ENCODE peak calls at places on chromosomes 4 and X, in five cellular contexts. X, T, Y, G and M are unnamed samples.

GRCh38 chr4:1746265-1746691 is 25.0 kb downstream of the TACC3 start:
- DNase-seq in Y (no peak), X (peak), G (peak), T (peak), M (peak)

GRCh38 chr4:37904824-37905223 is 13.9 kb downstream of the TBC1D1 start:
- DNase-seq in G (no peak), X (no peak), Y (no peak), T (no peak), M (no peak)

GRCh38 chr4:64713256-64713840 is 304.1 kb upstream of the TECRL start:
- DNase-seq in X (peak), T (no peak), G (no peak), Y (peak), M (peak)

GRCh38 chr4:133154725-133155124 is 5.6 kb downstream of the PCDH10 start:
- DNase-seq in Y (no peak), T (no peak), G (no peak), X (peak), M (peak)

GRCh38 chr4:112172180-112172579 is 26.9 kb downstream of the FAM241A start:
- DNase-seq in X (no peak), G (no peak), Y (no peak), T (no peak), M (no peak)

GRCh38 chr4:74671074-74671698 is 123.1 kb downstream of the BTC start:
- DNase-seq in Y (peak), T (no peak), G (no peak), X (peak), M (peak)

GRCh38 chrX:20217279-20217678 is 49.4 kb downstream of the RPS6KA3 start:
- DNase-seq in X (peak), G (no peak), T (no peak), Y (peak), M (peak)

GRCh38 chrX:30906726-30907125 is 17.7 kb upstream of the TAB3 start:
- DNase-seq in Y (no peak), T (no peak), G (no peak), X (peak), M (peak)

GRCh38 chrX:150781711-150782110 is 88.5 kb downstream of the MTMR1 start:
- DNase-seq in T (no peak), X (no peak), Y (no peak), G (no peak), M (no peak)

GRCh38 chr4:159950707-159951106 is 847.8 kb downstream of the RAPGEF2 start:
- DNase-seq in G (no peak), Y (no peak), X (no peak), T (no peak), M (no peak)

GRCh38 chrX:110743679-110744340 is 51.8 kb downstream of the CHRDL1 start:
- DNase-seq in X (peak), Y (no peak), G (no peak), T (no peak), M (no peak)

GRCh38 chr4:7844247-7844991 is 95.2 kb downstream of the AFAP1 start:
- DNase-seq in X (peak), T (peak), Y (peak), G (peak), M (peak)

GRCh38 chr4:179399054-179399782 is 1957.0 kb upstream of the AGA start:
- DNase-seq in X (no peak), G (no peak), T (no peak), Y (no peak), M (no peak)

GRCh38 chr4:3476341-3476747 is 13.2 kb downstream of the DOK7 start:
- DNase-seq in Y (no peak), G (peak), X (no peak), T (no peak), M (no peak)

GRCh38 chrX:110082156-110082555 is 79.2 kb downstream of the TMEM164 start:
- DNase-seq in Y (peak), T (no peak), G (no peak), X (peak), M (peak)

GRCh38 chr4:150329338-150329737 is 251.1 kb downstream of the DCLK2 start:
- DNase-seq in X (no peak), Y (no peak), T (no peak), G (no peak), M (no peak)

GRCh38 chrX:145715641-145716138 is 101.9 kb upstream of the SLITRK2 start:
- DNase-seq in G (no peak), T (no peak), Y (no peak), X (no peak), M (no peak)

GRCh38 chr4:138406881-138407280 is 164.7 kb upstream of the SLC7A11 start:
- DNase-seq in Y (peak), G (no peak), T (peak), X (peak), M (no peak)

GRCh38 chrX:1481636-1482529 is 29.2 kb upstream of the ASMTL start:
- DNase-seq in Y (peak), T (peak), X (peak), G (peak), M (peak)

GRCh38 chr4:47251363-47252135 is 212.0 kb downstream of the COMMD8 start:
- DNase-seq in X (no peak), G (no peak), Y (no peak), T (no peak), M (no peak)

GRCh38 chrX:95762716-95763115 is 921.9 kb upstream of the DIAPH2 start:
- DNase-seq in Y (no peak), X (no peak), T (no peak), G (no peak), M (no peak)

GRCh38 chr4:184439856-184440592 is 34.3 kb downstream of the IRF2 start:
- DNase-seq in G (no peak), Y (peak), T (no peak), X (peak), M (peak)

GRCh38 chrX:119573840-119574393 is 446 bp upstream of the UBE2A start:
- DNase-seq in X (peak), T (peak), Y (no peak), G (peak), M (peak)

GRCh38 chrX:154531626-154532025 is 15.0 kb downstream of the G6PD start:
- DNase-seq in G (no peak), T (no peak), Y (no peak), X (peak), M (no peak)

GRCh38 chr4:148787831-148788477 is 345.7 kb upstream of the NR3C2 start:
- DNase-seq in T (no peak), Y (no peak), X (peak), G (no peak), M (no peak)

GRCh38 chr4:56183344-56183959 is 203.8 kb downstream of the AASDH start:
- DNase-seq in T (no peak), G (no peak), X (no peak), Y (no peak), M (no peak)

GRCh38 chrX:101744085-101744484 is 84.4 kb upstream of the ARMCX2 start:
- DNase-seq in G (peak), T (no peak), X (no peak), Y (no peak), M (peak)

GRCh38 chr4:169225058-169225751 is 45.6 kb downstream of the SH3RF1 start:
- DNase-seq in T (no peak), X (peak), Y (peak), G (no peak), M (peak)

DNA sequence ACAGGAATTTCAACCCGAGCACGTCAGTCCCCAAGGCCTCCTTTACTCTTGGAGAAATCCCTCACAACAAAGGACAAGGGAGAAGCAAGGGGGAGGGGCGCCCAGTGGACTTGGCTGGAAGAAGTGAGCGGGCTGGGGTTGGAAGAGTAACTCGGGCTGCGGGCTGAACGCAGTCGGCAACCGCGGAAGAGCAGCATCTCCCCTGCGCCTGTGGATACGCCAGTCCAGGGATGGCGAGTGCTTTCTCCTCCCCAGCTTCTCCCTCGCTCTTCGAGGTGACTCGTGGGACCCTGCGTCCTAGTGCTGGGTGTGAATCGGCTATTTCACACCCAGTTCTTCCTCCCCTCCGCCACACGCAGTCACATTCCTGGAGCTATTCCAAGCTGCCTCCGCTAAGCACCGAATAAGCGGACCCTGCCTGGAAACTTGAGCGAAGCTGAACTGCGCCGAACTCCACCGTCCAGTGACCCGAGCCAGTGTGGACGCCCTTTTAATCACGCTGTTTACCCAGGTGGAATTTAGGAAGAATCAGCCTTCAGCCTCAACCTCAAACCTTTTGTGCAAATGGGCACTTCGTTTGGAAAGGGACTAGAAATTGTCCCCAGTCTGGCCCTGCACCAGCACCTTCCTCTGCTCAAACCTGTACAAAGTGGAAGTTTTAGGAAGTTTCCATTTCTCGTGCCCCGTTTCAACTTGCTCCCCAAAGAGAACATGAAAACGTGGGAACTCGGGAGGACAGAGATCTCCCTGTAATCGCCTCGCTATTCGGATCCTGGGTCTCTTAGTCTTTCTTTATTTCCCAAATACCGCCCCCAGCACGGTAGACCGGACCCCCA is 64.3 kb upstream of the WDR17 start:
- DNase-seq in Y (no peak), G (no peak), T (peak), X (peak), M (peak)
- H3K4me3 ChIP-seq in Y (peak), G (peak), T (peak), X (peak), M (peak)

GRCh38 chrX:39839371-39839770 is 258.4 kb downstream of the BCOR start:
- DNase-seq in Y (no peak), T (no peak), X (no peak), G (no peak), M (no peak)
- TF ChIP-seq CTCF in Y (no peak), T (no peak), X (no peak), G (no peak), M (peak)

DNA sequence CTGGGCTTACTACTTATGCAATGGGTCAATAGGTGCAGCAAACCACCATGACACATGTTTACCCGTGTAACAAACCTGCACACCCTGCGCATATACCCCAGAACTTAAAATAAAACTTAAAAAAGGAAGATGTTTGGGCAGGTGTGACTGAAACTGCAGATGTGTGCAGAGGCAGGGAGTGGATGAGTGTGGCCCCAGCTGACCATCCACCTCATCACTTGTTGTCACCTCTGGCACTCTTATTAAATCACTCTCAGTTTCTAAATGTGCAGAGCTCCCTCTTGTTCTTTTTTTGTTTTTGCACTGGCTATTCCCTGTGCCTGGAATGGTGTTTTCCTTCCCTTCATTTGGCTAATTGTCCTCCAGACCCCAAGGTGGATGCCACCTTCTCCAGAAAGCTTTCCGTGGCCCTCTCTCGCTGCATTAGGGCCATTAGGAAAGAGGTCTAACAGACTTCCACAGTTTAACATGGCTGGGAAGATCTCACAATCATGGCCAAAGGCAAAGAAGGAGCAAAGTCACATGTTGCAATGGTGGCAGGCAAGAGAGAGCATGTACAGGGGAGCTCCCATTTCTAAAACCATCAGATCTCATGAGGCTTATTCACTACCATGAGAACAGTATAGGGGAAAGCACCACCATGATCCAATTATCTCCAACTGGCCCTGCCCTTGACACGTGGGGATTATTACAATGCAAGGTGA is 58.5 kb downstream of the SLC2A9 start:
- DNase-seq in T (no peak), G (no peak), X (no peak), Y (no peak), M (no peak)
- H3K4me3 ChIP-seq in T (no peak), G (no peak), X (no peak), Y (no peak), M (no peak)

GRCh38 chrX:133250184-133251080 is 32.3 kb upstream of the TFDP3 start:
- DNase-seq in G (no peak), X (no peak), Y (no peak), T (no peak), M (no peak)

GRCh38 chrX:133254666-133255065 is 36.5 kb upstream of the TFDP3 start:
- DNase-seq in T (no peak), X (peak), G (no peak), Y (no peak), M (peak)

GRCh38 chrX:133246921-133247320 is 28.8 kb upstream of the TFDP3 start:
- DNase-seq in G (no peak), T (no peak), Y (no peak), X (no peak), M (no peak)

GRCh38 chrX:133248177-133248576 is 30.0 kb upstream of the TFDP3 start:
- DNase-seq in T (no peak), X (no peak), Y (no peak), G (no peak), M (no peak)

GRCh38 chrX:133249659-133250058 is 31.5 kb upstream of the TFDP3 start:
- DNase-seq in X (no peak), T (no peak), G (no peak), Y (no peak), M (no peak)
- TF ChIP-seq CTCF in X (peak), T (no peak), G (no peak), Y (peak), M (peak)

GRCh38 chr4:155758500-155759371 is at the start of gene GUCY1B1:
- DNase-seq in X (peak), G (peak), Y (peak), T (peak), M (peak)
- H3K4me3 ChIP-seq in X (peak), G (peak), Y (peak), T (peak), M (peak)

GRCh38 chr4:155367608-155368007 is 9.2 kb downstream of the MAP9 start:
- DNase-seq in G (no peak), X (no peak), T (no peak), Y (no peak), M (no peak)

GRCh38 chr4:155376387-155377268 is at the start of gene MAP9:
- DNase-seq in X (peak), G (peak), T (peak), Y (peak), M (peak)

GRCh38 chr4:155377281-155377680 is 516 bp upstream of the MAP9 start:
- DNase-seq in Y (no peak), X (peak), T (no peak), G (no peak), M (peak)

GRCh38 chr4:155371432-155372043 is 5.2 kb downstream of the MAP9 start:
- DNase-seq in G (no peak), X (peak), Y (no peak), T (no peak), M (no peak)
- TF ChIP-seq CTCF in G (no peak), X (peak), Y (peak), T (no peak), M (no peak)

GRCh38 chr4:39043058-39043696 is 11.0 kb upstream of the TMEM156 start:
- DNase-seq in T (no peak), X (peak), G (no peak), Y (no peak), M (peak)
- H3K4me3 ChIP-seq in T (no peak), X (no peak), G (no peak), Y (no peak), M (peak)

GRCh38 chr4:39406763-39407583 is at the start of gene KLB:
- DNase-seq in Y (no peak), T (no peak), G (no peak), X (no peak), M (no peak)

GRCh38 chr4:39407584-39407885 is 805 bp downstream of the KLB start:
- DNase-seq in Y (no peak), T (no peak), G (no peak), X (no peak), M (no peak)

GRCh38 chr4:39415678-39416283 is 9.1 kb downstream of the KLB start:
- DNase-seq in T (no peak), G (no peak), Y (no peak), X (no peak), M (no peak)

GRCh38 chr4:39410415-39410814 is 3.7 kb downstream of the KLB start:
- DNase-seq in T (no peak), X (no peak), G (no peak), Y (no peak), M (no peak)
- TF ChIP-seq CTCF in T (no peak), X (peak), G (no peak), Y (peak), M (peak)

GRCh38 chr4:95585016-95585695 is 36.4 kb upstream of the UNC5C start:
- DNase-seq in Y (no peak), G (no peak), X (peak), T (no peak), M (no peak)

GRCh38 chr4:95580226-95580625 is 31.5 kb upstream of the UNC5C start:
- DNase-seq in G (no peak), T (no peak), X (no peak), Y (no peak), M (no peak)
- H3K4me3 ChIP-seq in G (no peak), T (no peak), X (no peak), Y (no peak), M (no peak)